ENCODE peak calls at places on chromosomes 3 and 15, in six cellular contexts. D, S, N, I, H and C are unnamed samples.

GRCh38 chr3:79032686-79033318 is 735.0 kb downstream of the ROBO1 start:
- DNase-seq in D (peak), H (peak), S (no peak), N (no peak), I (peak), C (peak)

GRCh38 chr15:39963806-39964205 is 29.9 kb downstream of the EIF2AK4 start:
- DNase-seq in S (no peak), H (no peak), N (no peak), D (no peak), I (no peak), C (peak)

GRCh38 chr3:27960133-27960532 is 238.0 kb upstream of the EOMES start:
- DNase-seq in H (no peak), N (no peak), I (no peak), S (no peak), D (no peak), C (peak)

GRCh38 chr3:151123827-151124226 is 38.4 kb downstream of the MED12L start:
- DNase-seq in N (no peak), H (no peak), I (no peak), S (no peak), D (no peak), C (no peak)

GRCh38 chr3:188975612-188976314 is 196.0 kb upstream of the TPRG1 start:
- DNase-seq in N (no peak), S (no peak), D (no peak), I (no peak), H (no peak), C (peak)

GRCh38 chr15:24819680-24820079 is 135.1 kb upstream of the SNRPN start:
- DNase-seq in N (no peak), I (no peak), S (no peak), H (no peak), D (no peak), C (no peak)

GRCh38 chr15:64162478-64162868 is 349 bp downstream of the PPIB start:
- DNase-seq in N (no peak), D (no peak), S (no peak), H (no peak), I (no peak), C (no peak)

GRCh38 chr3:111607242-111607641 is 12.1 kb upstream of the ZBED2 start:
- DNase-seq in I (no peak), N (no peak), S (no peak), D (peak), H (no peak), C (no peak)

GRCh38 chr3:108861401-108861800 is 38.8 kb downstream of the TRAT1 start:
- DNase-seq in D (no peak), S (no peak), N (no peak), H (no peak), I (no peak), C (no peak)

GRCh38 chr15:70633394-70633793 is 130.0 kb downstream of the UACA start:
- DNase-seq in D (no peak), I (no peak), H (no peak), N (no peak), S (no peak), C (no peak)

GRCh38 chr3:141904203-141904602 is 27.8 kb downstream of the ATP1B3 start:
- DNase-seq in S (no peak), H (no peak), D (no peak), I (no peak), N (no peak), C (no peak)

GRCh38 chr3:182364723-182365650 is 428.3 kb upstream of the ATP11B start:
- DNase-seq in I (no peak), S (no peak), D (no peak), N (peak), H (peak), C (no peak)

GRCh38 chr3:108755686-108756085 is 1.5 kb downstream of the RETNLB start:
- DNase-seq in D (no peak), I (no peak), N (no peak), S (no peak), H (no peak), C (no peak)

GRCh38 chr3:48634661-48635221 is 520 bp downstream of the SLC26A6 start:
- DNase-seq in H (peak), S (peak), N (peak), I (peak), D (peak), C (peak)

GRCh38 chr15:68789921-68790575 is 30.6 kb downstream of the ANP32A start:
- DNase-seq in N (no peak), D (no peak), S (no peak), I (no peak), H (no peak), C (peak)

GRCh38 chr3:11591006-11591360 is 52.7 kb downstream of the VGLL4 start:
- DNase-seq in H (no peak), I (no peak), N (no peak), S (no peak), D (no peak), C (peak)

GRCh38 chr3:39228496-39228895 is 36.1 kb upstream of the XIRP1 start:
- DNase-seq in S (no peak), I (no peak), D (no peak), H (no peak), N (no peak), C (no peak)

GRCh38 chr3:124653071-124653470 is 77.2 kb upstream of the UMPS start:
- DNase-seq in H (no peak), S (no peak), N (no peak), D (no peak), I (no peak), C (no peak)

GRCh38 chr3:127961963-127962362 is 46.9 kb downstream of the KBTBD12 start:
- DNase-seq in D (peak), I (peak), S (no peak), H (no peak), N (no peak), C (peak)

GRCh38 chr3:153595186-153595815 is 433.3 kb downstream of the RAP2B start:
- DNase-seq in I (peak), N (no peak), H (peak), S (no peak), D (peak), C (peak)

GRCh38 chr3:185733980-185734724 is 90.7 kb downstream of the IGF2BP2 start:
- DNase-seq in D (peak), N (peak), I (peak), H (peak), S (no peak), C (peak)

GRCh38 chr3:6351752-6352151 is 509.2 kb upstream of the GRM7 start:
- DNase-seq in S (no peak), N (no peak), D (no peak), I (no peak), H (no peak), C (no peak)

GRCh38 chr15:74203914-74204431 is 1.4 kb upstream of the STRA6 start:
- DNase-seq in N (no peak), I (no peak), S (no peak), D (no peak), H (no peak), C (peak)

GRCh38 chr3:37751016-37751415 is 110.7 kb upstream of the CTDSPL start:
- DNase-seq in I (no peak), N (no peak), H (no peak), S (no peak), D (no peak), C (no peak)

GRCh38 chr3:10926831-10927521 is 65.6 kb upstream of the SLC6A1 start:
- DNase-seq in N (no peak), S (no peak), I (no peak), H (no peak), D (no peak), C (no peak)

DNA sequence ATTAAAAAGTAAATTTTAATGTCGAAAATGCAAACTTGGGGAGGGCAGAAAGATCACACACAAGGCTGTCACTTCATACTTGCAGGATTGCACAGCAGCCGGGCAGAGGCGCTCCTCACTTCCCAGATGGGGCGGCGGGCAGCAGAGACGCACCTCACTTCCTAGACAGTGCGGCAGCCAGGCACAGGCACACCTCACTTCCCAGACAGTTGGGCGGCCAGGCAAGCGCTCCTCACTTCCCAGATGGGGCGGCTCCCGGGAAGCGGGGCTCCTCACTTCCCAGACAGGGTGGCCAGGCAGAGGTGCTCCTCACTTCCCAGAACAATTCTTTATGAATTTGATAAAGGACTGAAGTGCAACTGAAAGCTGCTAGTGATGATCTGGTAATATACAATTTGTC is 21.2 kb downstream of the RLBP1 start:
- DNase-seq in D (no peak), H (no peak), S (no peak), I (no peak), N (no peak), C (no peak)
- TF ChIP-seq BHLHE40 in D (no peak), H (no peak), S (no peak), I (no peak), N (no peak), C (no peak)

DNA sequence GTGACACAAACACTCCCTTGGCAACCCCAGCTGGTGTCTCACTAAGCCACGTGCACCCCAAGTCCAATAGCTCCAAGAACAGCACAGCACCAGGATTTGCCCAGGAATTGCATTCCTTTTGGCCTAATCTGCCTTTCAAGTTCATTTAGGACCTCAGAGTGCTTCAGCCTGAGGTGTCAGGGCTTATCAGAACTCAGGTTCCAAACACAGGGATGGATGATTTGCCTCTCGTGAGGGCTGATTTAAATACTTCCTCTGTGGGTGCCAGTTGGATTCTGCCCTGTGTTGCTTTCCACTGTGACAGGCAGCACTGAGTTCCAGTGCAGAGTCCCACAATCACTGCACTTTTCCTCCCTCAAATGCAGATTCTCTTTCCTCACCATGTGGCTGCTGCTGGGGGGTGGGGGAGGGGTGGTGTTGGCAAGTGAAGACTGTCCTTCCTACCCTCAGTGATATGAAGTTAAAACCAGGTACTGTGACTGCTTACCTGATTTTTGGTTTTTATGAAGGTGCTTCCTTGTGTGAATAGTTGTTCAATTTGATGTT is 204.3 kb upstream of the STAC start:
- DNase-seq in D (no peak), S (no peak), N (no peak), I (no peak), H (no peak), C (no peak)
- TF ChIP-seq BHLHE40 in D (no peak), S (no peak), N (no peak), I (no peak), H (no peak), C (no peak)

GRCh38 chr3:59696783-59697182 is 647.0 kb upstream of the CFAP20DC start:
- DNase-seq in S (no peak), I (no peak), N (no peak), H (no peak), D (no peak), C (no peak)

GRCh38 chr3:59699648-59700320 is 650.0 kb upstream of the CFAP20DC start:
- DNase-seq in I (no peak), N (no peak), D (no peak), H (no peak), S (no peak), C (no peak)

GRCh38 chr3:59695858-59696257 is 646.0 kb upstream of the CFAP20DC start:
- DNase-seq in S (no peak), H (no peak), I (no peak), D (no peak), N (no peak), C (no peak)

GRCh38 chr3:59692117-59692516 is 642.3 kb upstream of the CFAP20DC start:
- DNase-seq in N (no peak), D (no peak), I (no peak), H (no peak), S (no peak), C (no peak)

GRCh38 chr3:59698091-59698490 is 648.3 kb upstream of the CFAP20DC start:
- DNase-seq in N (no peak), I (no peak), D (no peak), H (no peak), S (no peak), C (no peak)
- TF ChIP-seq BHLHE40 in N (no peak), I (no peak), D (no peak), H (no peak), S (no peak), C (no peak)

GRCh38 chr15:55795031-55795430 is 52.1 kb upstream of the PRTG start:
- DNase-seq in D (no peak), S (no peak), N (no peak), I (no peak), H (no peak), C (no peak)

GRCh38 chr15:55800216-55800615 is 57.3 kb upstream of the PRTG start:
- DNase-seq in I (no peak), D (no peak), N (no peak), H (no peak), S (no peak), C (no peak)

GRCh38 chr15:55799287-55800212 is 56.6 kb upstream of the PRTG start:
- DNase-seq in H (peak), N (peak), I (peak), D (peak), S (peak), C (peak)

GRCh38 chr15:55791576-55792400 is 48.8 kb upstream of the PRTG start:
- DNase-seq in D (peak), H (no peak), N (no peak), S (no peak), I (no peak), C (peak)

GRCh38 chr15:55796321-55796965 is 53.5 kb upstream of the PRTG start:
- DNase-seq in H (no peak), S (no peak), D (no peak), N (no peak), I (no peak), C (peak)
- TF ChIP-seq BHLHE40 in H (no peak), S (no peak), D (no peak), N (no peak), I (no peak), C (no peak)

DNA sequence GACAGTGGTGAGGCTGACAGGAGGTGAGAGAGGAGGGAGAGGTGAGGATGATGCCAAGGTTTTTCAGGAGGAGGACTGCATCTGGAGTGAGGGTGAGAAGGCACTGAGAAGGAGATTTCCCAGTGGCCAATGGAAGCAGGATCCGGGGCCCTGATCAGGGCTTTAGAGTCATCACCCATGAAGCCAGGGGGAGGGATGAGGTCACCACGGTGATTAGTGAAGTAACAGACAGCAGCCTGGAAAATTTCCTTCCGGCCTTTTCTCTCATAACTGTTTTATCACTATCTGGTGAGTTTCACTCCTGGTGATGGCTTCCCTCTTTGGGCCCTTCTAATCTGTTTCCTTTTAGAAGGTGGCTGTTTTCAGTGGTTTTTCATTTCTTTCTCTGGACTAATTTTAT is 80.5 kb upstream of the WNT5A start:
- DNase-seq in I (no peak), H (no peak), S (no peak), D (no peak), N (no peak), C (peak)
- TF ChIP-seq BHLHE40 in I (no peak), H (no peak), S (no peak), D (no peak), N (no peak), C (no peak)

DNA sequence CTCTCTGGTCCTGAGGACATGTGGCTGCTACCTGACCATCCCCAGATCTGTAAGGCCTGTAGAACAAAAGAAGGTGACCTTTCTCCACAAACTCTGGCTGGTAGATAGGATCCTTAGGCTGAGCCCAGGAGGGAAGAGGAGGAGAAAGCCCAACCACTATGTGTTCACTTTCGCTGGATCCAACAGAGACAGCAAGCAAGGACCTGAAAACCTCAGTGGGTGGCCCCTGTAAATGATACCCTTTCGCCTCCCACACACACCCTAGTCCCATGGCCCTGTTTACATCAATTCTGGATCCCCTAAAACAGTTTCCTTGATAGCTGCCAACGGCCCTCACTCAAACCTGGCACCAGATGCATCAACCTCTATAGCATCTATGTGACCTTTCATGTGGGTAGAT is 22.4 kb downstream of the CCDC12 start:
- DNase-seq in S (no peak), D (no peak), H (no peak), N (no peak), I (no peak), C (no peak)
- TF ChIP-seq BHLHE40 in S (no peak), D (no peak), H (no peak), N (no peak), I (no peak), C (no peak)